ENCODE peak calls at places on chromosomes 2 and 18, in seven cellular contexts. B is body of pancreas; Y is activated naive CD8-positive, alpha-beta T cell treated with anti-CD3 and anti-CD28 coated beads, Interleukin-2, amount 10 ng/mL, durations not matched to agents 7 days and 5 days; M is A172; V is right lobe of liver; X is fibroblast of pulmonary artery; F is amniotic epithelial cell. G is an unnamed sample.

GRCh38 chr2:47016172-47016913 is 100.7 kb upstream of the MCFD2 start:
- DNase-seq in B (no peak), Y (no peak), M (peak), V (no peak), X (peak), F (peak), G (no peak)

GRCh38 chr2:119721462-119721861 is 38.3 kb upstream of the PTPN4 start:
- DNase-seq in B (peak), Y (no peak), M (no peak), V (no peak), X (no peak), F (no peak), G (no peak)

GRCh38 chr2:239253705-239254104 is 147.1 kb downstream of the HDAC4 start:
- DNase-seq in B (no peak), Y (no peak), M (no peak), V (peak), X (no peak), F (no peak), G (no peak)

GRCh38 chr2:4715065-4715464 is 977.1 kb upstream of the SOX11 start:
- DNase-seq in B (no peak), Y (no peak), M (no peak), V (no peak), X (no peak), F (no peak), G (no peak)

GRCh38 chr2:200795044-200795443 is 16.7 kb upstream of the BZW1 start:
- DNase-seq in B (no peak), Y (no peak), M (no peak), V (peak), X (peak), F (peak), G (no peak)

GRCh38 chr2:233244818-233245217 is 6.7 kb upstream of the ATG16L1 start:
- DNase-seq in B (no peak), Y (no peak), M (no peak), V (no peak), X (no peak), F (no peak), G (no peak)

GRCh38 chr2:179636995-179637394 is 224.4 kb downstream of the ZNF385B start:
- DNase-seq in B (no peak), Y (no peak), M (no peak), V (no peak), X (no peak), F (no peak), G (no peak)

GRCh38 chr2:46135936-46136335 is 161.3 kb upstream of the EPAS1 start:
- DNase-seq in B (no peak), Y (no peak), M (no peak), V (no peak), X (peak), F (peak), G (no peak)

GRCh38 chr2:180513389-180513788 is 467.0 kb upstream of the UBE2E3 start:
- DNase-seq in B (no peak), Y (no peak), M (no peak), V (no peak), X (no peak), F (no peak), G (no peak)

GRCh38 chr2:173571021-173571821 is 216.5 kb downstream of the CDCA7 start:
- DNase-seq in B (peak), Y (no peak), M (peak), V (no peak), X (peak), F (peak), G (peak)

GRCh38 chr2:224668123-224668909 is 47.8 kb downstream of the CCDC195 start:
- DNase-seq in B (no peak), Y (no peak), M (no peak), V (no peak), X (no peak), F (no peak), G (no peak)

GRCh38 chr2:238172439-238172838 is 13.7 kb downstream of the ERFE start:
- DNase-seq in B (no peak), Y (no peak), M (no peak), V (no peak), X (no peak), F (no peak), G (no peak)

GRCh38 chr2:163951312-163951711 is 215.5 kb upstream of the FIGN start:
- DNase-seq in B (no peak), Y (no peak), M (no peak), V (no peak), X (no peak), F (no peak), G (no peak)

GRCh38 chr2:119699016-119699606 is 20.1 kb downstream of the TMEM177 start:
- DNase-seq in B (no peak), Y (no peak), M (no peak), V (no peak), X (no peak), F (no peak), G (no peak)

GRCh38 chr18:24397131-24397693 is 412 bp downstream of the OSBPL1A start:
- DNase-seq in B (peak), Y (no peak), M (peak), V (peak), X (peak), F (peak), G (peak)

G was measured in NCI-H1092 treated with DMSO at 0.1 percent for 48 hours.